ENCODE peak calls at places on chromosomes 5 and 9, in seven cellular contexts. One of them, this sample, is unnamed.

GRCh38 chr9:5569357-5569756 is 59.0 kb downstream of the PDCD1LG2 start:
- DNase-seq in H1: no peak
- DNase-seq in adrenal gland: no peak
- DNase-seq in transverse colon: no peak
- DNase-seq in kidney: no peak
- DNase-seq in brain microvascular endothelial cell: no peak
- DNase-seq in left ventricle myocardium inferior: no peak
- DNase-seq in this sample: no peak

GRCh38 chr9:38271666-38272241 is 120.7 kb upstream of the ALDH1B1 start:
- DNase-seq in left ventricle myocardium inferior: no peak
- DNase-seq in brain microvascular endothelial cell: no peak
- DNase-seq in kidney: no peak
- DNase-seq in H1: no peak
- DNase-seq in transverse colon: no peak
- DNase-seq in adrenal gland: no peak
- DNase-seq in this sample: no peak

GRCh38 chr5:65037845-65038815 is 269.4 kb downstream of the CWC27 start:
- DNase-seq in adrenal gland: no peak
- DNase-seq in transverse colon: peak; percentile 23
- DNase-seq in left ventricle myocardium inferior: no peak
- DNase-seq in H1: peak; percentile 66
- DNase-seq in kidney: no peak
- DNase-seq in brain microvascular endothelial cell: no peak
- DNase-seq in this sample: no peak

GRCh38 chr5:14008819-14009311 is 64.4 kb upstream of the DNAH5 start:
- DNase-seq in kidney: peak; percentile 78
- DNase-seq in transverse colon: no peak
- DNase-seq in brain microvascular endothelial cell: no peak
- DNase-seq in adrenal gland: no peak
- DNase-seq in H1: no peak
- DNase-seq in left ventricle myocardium inferior: no peak
- DNase-seq in this sample: peak; percentile 63

GRCh38 chr5:68957591-68957990 is 136.2 kb upstream of the SLC30A5 start:
- DNase-seq in kidney: no peak
- DNase-seq in adrenal gland: no peak
- DNase-seq in transverse colon: no peak
- DNase-seq in left ventricle myocardium inferior: no peak
- DNase-seq in H1: no peak
- DNase-seq in brain microvascular endothelial cell: no peak
- DNase-seq in this sample: no peak

GRCh38 chr5:173271371-173271770 is 36.4 kb upstream of the NKX2-5 start:
- DNase-seq in kidney: no peak
- DNase-seq in adrenal gland: no peak
- DNase-seq in left ventricle myocardium inferior: no peak
- DNase-seq in transverse colon: no peak
- DNase-seq in H1: no peak
- DNase-seq in brain microvascular endothelial cell: no peak
- DNase-seq in this sample: peak; percentile 67

GRCh38 chr9:115254781-115255180 is 136.8 kb upstream of the TNC start:
- DNase-seq in transverse colon: no peak
- DNase-seq in brain microvascular endothelial cell: no peak
- DNase-seq in left ventricle myocardium inferior: no peak
- DNase-seq in kidney: no peak
- DNase-seq in H1: no peak
- DNase-seq in adrenal gland: no peak
- DNase-seq in this sample: no peak

GRCh38 chr5:66850354-66851075 is 254.3 kb downstream of the MAST4 start:
- DNase-seq in transverse colon: no peak
- DNase-seq in left ventricle myocardium inferior: no peak
- DNase-seq in brain microvascular endothelial cell: no peak
- DNase-seq in adrenal gland: no peak
- DNase-seq in kidney: no peak
- DNase-seq in H1: no peak
- DNase-seq in this sample: no peak

GRCh38 chr9:69086769-69087168 is 51.2 kb downstream of the FXN start:
- DNase-seq in adrenal gland: no peak
- DNase-seq in left ventricle myocardium inferior: no peak
- DNase-seq in transverse colon: no peak
- DNase-seq in H1: no peak
- DNase-seq in kidney: no peak
- DNase-seq in brain microvascular endothelial cell: no peak
- DNase-seq in this sample: no peak

GRCh38 chr9:114805670-114806551 is at the start of gene TNFSF15:
- DNase-seq in brain microvascular endothelial cell: peak; percentile 14
- DNase-seq in transverse colon: peak; percentile 54
- DNase-seq in kidney: peak; percentile 81
- DNase-seq in H1: peak; percentile 60
- DNase-seq in adrenal gland: peak; percentile 31
- DNase-seq in left ventricle myocardium inferior: no peak
- DNase-seq in this sample: peak; percentile 70

GRCh38 chr5:150469718-150470470 is 20.4 kb upstream of the RPS14 start:
- DNase-seq in H1: no peak
- DNase-seq in left ventricle myocardium inferior: no peak
- DNase-seq in transverse colon: no peak
- DNase-seq in brain microvascular endothelial cell: peak; percentile 97
- DNase-seq in kidney: no peak
- DNase-seq in adrenal gland: no peak
- DNase-seq in this sample: no peak

GRCh38 chr9:89352874-89353649 is 34.8 kb downstream of the SECISBP2 start:
- DNase-seq in H1: no peak
- DNase-seq in kidney: no peak
- DNase-seq in brain microvascular endothelial cell: no peak
- DNase-seq in transverse colon: no peak
- DNase-seq in left ventricle myocardium inferior: no peak
- DNase-seq in adrenal gland: no peak
- DNase-seq in this sample: no peak

GRCh38 chr5:166505546-166505945 is 1785.9 kb upstream of the WWC1 start:
- DNase-seq in H1: no peak
- DNase-seq in brain microvascular endothelial cell: no peak
- DNase-seq in left ventricle myocardium inferior: no peak
- DNase-seq in kidney: no peak
- DNase-seq in adrenal gland: no peak
- DNase-seq in transverse colon: no peak
- DNase-seq in this sample: no peak

GRCh38 chr9:77010527-77010926 is 8.9 kb upstream of the FOXB2 start:
- DNase-seq in kidney: no peak
- DNase-seq in H1: no peak
- DNase-seq in adrenal gland: no peak
- DNase-seq in brain microvascular endothelial cell: no peak
- DNase-seq in left ventricle myocardium inferior: no peak
- DNase-seq in transverse colon: no peak
- DNase-seq in this sample: no peak

GRCh38 chr9:96079816-96080215 is 204.3 kb downstream of the ERCC6L2 start:
- DNase-seq in left ventricle myocardium inferior: no peak
- DNase-seq in H1: no peak
- DNase-seq in transverse colon: no peak
- DNase-seq in kidney: no peak
- DNase-seq in brain microvascular endothelial cell: no peak
- DNase-seq in adrenal gland: no peak
- DNase-seq in this sample: no peak

GRCh38 chr5:180271205-180271604 is 20.7 kb downstream of the MAPK9 start:
- DNase-seq in transverse colon: no peak
- DNase-seq in H1: no peak
- DNase-seq in brain microvascular endothelial cell: no peak
- DNase-seq in kidney: no peak
- DNase-seq in adrenal gland: no peak
- DNase-seq in left ventricle myocardium inferior: no peak
- DNase-seq in this sample: no peak

GRCh38 chr5:174608631-174609097 is 115.7 kb upstream of the MSX2 start:
- DNase-seq in brain microvascular endothelial cell: no peak
- DNase-seq in transverse colon: peak; percentile 20
- DNase-seq in adrenal gland: peak; percentile 61
- DNase-seq in kidney: peak; percentile 80
- DNase-seq in left ventricle myocardium inferior: peak; percentile 25
- DNase-seq in H1: no peak
- DNase-seq in this sample: peak; percentile 85

GRCh38 chr5:96913233-96913632 is 22.6 kb upstream of the LNPEP start:
- DNase-seq in H1: no peak
- DNase-seq in adrenal gland: no peak
- DNase-seq in kidney: no peak
- DNase-seq in brain microvascular endothelial cell: no peak
- DNase-seq in transverse colon: no peak
- DNase-seq in left ventricle myocardium inferior: no peak
- DNase-seq in this sample: no peak

GRCh38 chr5:59798862-59799667 is 94.5 kb downstream of the PDE4D start:
- DNase-seq in transverse colon: peak; percentile 46
- DNase-seq in adrenal gland: no peak
- DNase-seq in left ventricle myocardium inferior: no peak
- DNase-seq in kidney: no peak
- DNase-seq in H1: no peak
- DNase-seq in brain microvascular endothelial cell: no peak
- DNase-seq in this sample: no peak

GRCh38 chr5:114089247-114089646 is 272.6 kb upstream of the KCNN2 start:
- DNase-seq in brain microvascular endothelial cell: no peak
- DNase-seq in kidney: no peak
- DNase-seq in adrenal gland: no peak
- DNase-seq in left ventricle myocardium inferior: no peak
- DNase-seq in transverse colon: no peak
- DNase-seq in H1: no peak
- DNase-seq in this sample: no peak
- TF ChIP-seq CTCF in brain microvascular endothelial cell: no peak
- TF ChIP-seq CTCF in kidney: no peak
- TF ChIP-seq CTCF in adrenal gland: no peak
- TF ChIP-seq CTCF in left ventricle myocardium inferior: no peak
- TF ChIP-seq CTCF in transverse colon: no peak
- TF ChIP-seq CTCF in H1: no peak
- TF ChIP-seq CTCF in this sample: no peak

GRCh38 chr5:134387443-134387842 is 16.1 kb downstream of the UBE2B start:
- DNase-seq in transverse colon: no peak
- DNase-seq in adrenal gland: no peak
- DNase-seq in left ventricle myocardium inferior: no peak
- DNase-seq in brain microvascular endothelial cell: no peak
- DNase-seq in kidney: no peak
- DNase-seq in H1: no peak
- DNase-seq in this sample: no peak
- H3K4me3 ChIP-seq in transverse colon: no peak overlapping the region
- H3K4me3 ChIP-seq in adrenal gland: no peak overlapping the region
- H3K4me3 ChIP-seq in left ventricle myocardium inferior: no peak overlapping the region
- H3K4me3 ChIP-seq in brain microvascular endothelial cell: no peak overlapping the region
- H3K4me3 ChIP-seq in kidney: no peak overlapping the region
- H3K4me3 ChIP-seq in H1: no peak overlapping the region
- H3K4me3 ChIP-seq in this sample: no peak overlapping the region

DNA sequence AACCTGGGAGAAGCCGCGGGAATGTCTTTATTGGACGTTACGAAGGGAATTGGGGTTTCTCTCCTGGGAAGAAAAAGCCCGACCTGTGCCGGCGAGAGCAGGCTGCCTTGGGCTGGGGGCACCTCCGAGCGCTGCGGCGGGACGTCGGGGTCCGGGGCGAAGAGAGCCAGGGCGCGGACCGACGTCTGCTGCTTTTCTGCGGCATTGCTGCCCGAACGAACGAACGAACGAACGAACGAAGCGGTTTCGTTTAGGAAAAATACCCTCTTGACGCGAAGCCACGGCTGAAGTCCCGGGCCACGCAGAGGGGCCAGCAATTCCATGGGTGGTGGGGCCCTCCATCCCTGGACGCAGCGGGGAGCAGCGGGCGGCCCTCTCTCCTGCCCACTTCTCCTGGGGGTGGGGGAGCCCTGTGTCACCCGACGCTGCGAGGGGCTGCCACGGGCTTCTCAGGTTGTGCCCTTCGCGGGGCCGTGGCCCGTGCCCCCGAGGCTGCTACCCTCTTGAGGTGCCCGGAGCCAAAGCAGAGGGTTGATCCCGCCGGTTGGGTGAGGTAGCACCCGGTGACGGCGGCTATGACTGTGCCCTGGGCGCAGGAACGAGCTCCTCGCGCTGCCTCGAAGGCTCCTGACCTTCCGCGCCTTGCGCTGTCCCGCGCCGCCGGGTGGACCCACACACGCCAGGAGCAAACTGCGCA is 4.9 kb upstream of the PITX1 start:
- DNase-seq in transverse colon: no peak
- DNase-seq in kidney: peak; percentile 76
- DNase-seq in H1: no peak
- DNase-seq in left ventricle myocardium inferior: no peak
- DNase-seq in adrenal gland: no peak
- DNase-seq in brain microvascular endothelial cell: no peak
- DNase-seq in this sample: peak; percentile 45
- H3K27ac ChIP-seq in transverse colon: peak overlapping the region; percentile 65
- H3K27ac ChIP-seq in kidney: no peak overlapping the region
- H3K27ac ChIP-seq in H1: no peak overlapping the region
- H3K27ac ChIP-seq in left ventricle myocardium inferior: no peak overlapping the region
- H3K27ac ChIP-seq in adrenal gland: no peak overlapping the region
- H3K27ac ChIP-seq in brain microvascular endothelial cell: no peak overlapping the region
- H3K27ac ChIP-seq in this sample: no peak overlapping the region

GRCh38 chr5:74017786-74018211 is 391.8 kb downstream of the ARHGEF28 start:
- DNase-seq in transverse colon: no peak
- DNase-seq in left ventricle myocardium inferior: no peak
- DNase-seq in adrenal gland: peak; percentile 36
- DNase-seq in kidney: no peak
- DNase-seq in H1: no peak
- DNase-seq in brain microvascular endothelial cell: peak; percentile 56
- DNase-seq in this sample: no peak

GRCh38 chr5:74013222-74013621 is 387.2 kb downstream of the ARHGEF28 start:
- DNase-seq in kidney: no peak
- DNase-seq in brain microvascular endothelial cell: no peak
- DNase-seq in transverse colon: no peak
- DNase-seq in H1: no peak
- DNase-seq in adrenal gland: no peak
- DNase-seq in left ventricle myocardium inferior: no peak
- DNase-seq in this sample: no peak

GRCh38 chr5:74015716-74016115 is 389.7 kb downstream of the ARHGEF28 start:
- DNase-seq in transverse colon: no peak
- DNase-seq in adrenal gland: no peak
- DNase-seq in H1: no peak
- DNase-seq in brain microvascular endothelial cell: no peak
- DNase-seq in left ventricle myocardium inferior: no peak
- DNase-seq in kidney: no peak
- DNase-seq in this sample: no peak

GRCh38 chr5:74017112-74017511 is 391.1 kb downstream of the ARHGEF28 start:
- DNase-seq in transverse colon: no peak
- DNase-seq in left ventricle myocardium inferior: no peak
- DNase-seq in adrenal gland: no peak
- DNase-seq in brain microvascular endothelial cell: peak; percentile 20
- DNase-seq in H1: no peak
- DNase-seq in kidney: no peak
- DNase-seq in this sample: no peak

DNA sequence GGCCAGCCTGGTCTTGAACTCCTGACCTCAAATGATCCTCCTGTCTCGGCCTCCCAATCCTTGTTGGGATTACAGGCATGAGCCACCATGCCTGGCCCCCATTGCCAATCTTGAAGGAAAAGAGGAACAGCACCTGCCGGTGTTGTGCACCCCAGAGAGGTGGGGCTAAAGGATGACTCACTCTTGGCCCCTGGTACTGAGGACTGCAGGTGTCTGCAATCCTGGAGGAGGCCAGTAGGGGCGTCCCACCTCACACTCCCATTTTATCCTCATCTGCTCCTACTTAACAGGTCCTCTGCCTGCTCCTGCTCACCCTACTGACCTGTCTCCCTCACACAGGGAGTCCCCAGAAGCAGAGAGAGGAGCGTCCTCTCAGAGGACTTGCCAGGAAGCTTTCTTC is 390.4 kb downstream of the ARHGEF28 start:
- DNase-seq in transverse colon: no peak
- DNase-seq in brain microvascular endothelial cell: no peak
- DNase-seq in left ventricle myocardium inferior: no peak
- DNase-seq in kidney: no peak
- DNase-seq in adrenal gland: no peak
- DNase-seq in H1: peak; percentile 58
- DNase-seq in this sample: no peak
- TF ChIP-seq CTCF in transverse colon: no peak
- TF ChIP-seq CTCF in brain microvascular endothelial cell: peak; percentile 51
- TF ChIP-seq CTCF in left ventricle myocardium inferior: no peak
- TF ChIP-seq CTCF in kidney: no peak
- TF ChIP-seq CTCF in adrenal gland: no peak
- TF ChIP-seq CTCF in H1: peak; percentile 67
- TF ChIP-seq CTCF in this sample: no peak

GRCh38 chr9:93132287-93132927 is 1.6 kb downstream of the NINJ1 start:
- DNase-seq in H1: no peak
- DNase-seq in kidney: peak; percentile 84
- DNase-seq in brain microvascular endothelial cell: no peak
- DNase-seq in adrenal gland: peak; percentile 97
- DNase-seq in transverse colon: peak; percentile 79
- DNase-seq in left ventricle myocardium inferior: peak; percentile 63
- DNase-seq in this sample: no peak
- H3K4me3 ChIP-seq in H1: no peak overlapping the region
- H3K4me3 ChIP-seq in kidney: peak overlapping the region; percentile 81
- H3K4me3 ChIP-seq in brain microvascular endothelial cell: peak overlapping the region; percentile 73
- H3K4me3 ChIP-seq in adrenal gland: peak overlapping the region; percentile 87
- H3K4me3 ChIP-seq in transverse colon: peak overlapping the region; percentile 77
- H3K4me3 ChIP-seq in left ventricle myocardium inferior: peak overlapping the region; percentile 87
- H3K4me3 ChIP-seq in this sample: peak overlapping the region; percentile 92